ENCODE peak calls at places on chromosomes 3 and 15, in four cellular contexts. O, K, P and V are unnamed samples. For H3K4me1, the result is how much of the 10 kb centered on the place peaks cover.

GRCh38 chr15:92930776-92931175 is 30.7 kb downstream of the CHD2 start:
- ATAC-seq in O (peak), K (peak), P (peak), V (no peak)

GRCh38 chr15:70806992-70807712 is 43.8 kb upstream of the UACA start:
- ATAC-seq in O (no peak), K (peak), P (no peak), V (peak)

GRCh38 chr15:80823120-80823519 is 44.0 kb downstream of the CEMIP start:
- ATAC-seq in O (no peak), K (no peak), P (no peak), V (no peak)

GRCh38 chr3:54202651-54203248 is 80.4 kb downstream of the CACNA2D3 start:
- ATAC-seq in O (no peak), K (no peak), P (no peak), V (no peak)

GRCh38 chr3:23035927-23036640 is 167.0 kb upstream of the UBE2E2 start:
- ATAC-seq in O (peak), K (no peak), P (no peak), V (no peak)

GRCh38 chr3:137294139-137294538 is 336.4 kb downstream of the IL20RB start:
- ATAC-seq in O (no peak), K (no peak), P (no peak), V (no peak)

GRCh38 chr3:5485427-5485826 is 297.9 kb downstream of the EDEM1 start:
- ATAC-seq in O (no peak), K (no peak), P (no peak), V (no peak)

GRCh38 chr3:51718547-51719412 is 11.9 kb downstream of the GRM2 start:
- ATAC-seq in O (peak), K (peak), P (peak), V (no peak)

GRCh38 chr3:108125550-108126071 is 34.8 kb upstream of the CD47 start:
- ATAC-seq in O (no peak), K (peak), P (no peak), V (peak)

GRCh38 chr3:56928379-56929068 is 126.8 kb upstream of the ARHGEF3 start:
- ATAC-seq in O (peak), K (peak), P (peak), V (no peak)

GRCh38 chr3:98130421-98130820 is at the start of gene OR5H1:
- ATAC-seq in O (no peak), K (no peak), P (no peak), V (no peak)

GRCh38 chr3:103056552-103056951 is 621.7 kb downstream of the ZPLD1 start:
- ATAC-seq in O (no peak), K (peak), P (no peak), V (no peak)

GRCh38 chr3:43770426-43771103 is 79.8 kb downstream of the ABHD5 start:
- ATAC-seq in O (no peak), K (peak), P (peak), V (peak)

GRCh38 chr3:14689247-14689980 is 14.5 kb downstream of the C3orf20 start:
- ATAC-seq in O (no peak), K (no peak), P (no peak), V (no peak)

GRCh38 chr3:123370819-123371218 is 78.1 kb downstream of the ADCY5 start:
- ATAC-seq in O (no peak), K (no peak), P (no peak), V (peak)

GRCh38 chr15:43776101-43776717 is 557 bp downstream of the ELL3 start:
- ATAC-seq in O (peak), K (peak), P (peak), V (no peak)

GRCh38 chr3:63998852-63999754 is 24.2 kb downstream of the PSMD6 start:
- ATAC-seq in O (no peak), K (peak), P (peak), V (no peak)

DNA sequence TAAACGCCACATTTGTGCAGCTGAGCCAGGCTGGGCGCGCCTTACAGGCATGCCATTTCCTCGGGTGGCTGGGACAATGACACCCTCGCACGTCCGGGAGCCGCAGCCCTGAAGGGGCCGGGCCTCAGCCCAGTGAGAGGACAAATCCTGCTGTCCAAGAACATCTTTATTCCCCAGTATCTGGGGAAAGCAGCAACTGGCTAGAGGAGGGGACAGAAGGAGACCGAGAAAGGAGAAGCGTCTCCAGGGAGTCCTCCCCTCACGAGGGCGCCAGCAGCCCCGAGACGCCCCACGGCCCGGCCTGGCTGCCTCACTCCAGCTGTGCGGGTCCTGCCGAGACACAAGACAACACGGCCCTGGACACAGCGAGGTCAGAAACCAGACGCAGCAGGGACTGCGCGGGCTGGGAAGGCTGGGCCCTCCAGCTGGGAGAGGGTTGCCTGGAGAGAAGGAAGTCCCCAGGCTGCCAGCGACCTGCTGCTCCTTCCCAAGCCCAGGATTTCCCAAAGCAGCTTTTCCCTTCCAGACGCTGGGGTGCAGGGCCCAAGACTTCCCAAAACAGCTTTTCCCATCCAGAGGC is 130.2 kb downstream of the CHSY1 start:
- ATAC-seq in O (peak), K (peak), P (peak), V (peak)
- H3K4me3 ChIP-seq in O (no peak), K (peak), P (no peak), V (no peak)

GRCh38 chr3:126129408-126129891 is 45.5 kb upstream of the SLC41A3 start:
- ATAC-seq in O (peak), K (peak), P (peak), V (peak)
- H3K4me1 ChIP-seq in O (under half), K (under half), P (under half), V (under half)

DNA sequence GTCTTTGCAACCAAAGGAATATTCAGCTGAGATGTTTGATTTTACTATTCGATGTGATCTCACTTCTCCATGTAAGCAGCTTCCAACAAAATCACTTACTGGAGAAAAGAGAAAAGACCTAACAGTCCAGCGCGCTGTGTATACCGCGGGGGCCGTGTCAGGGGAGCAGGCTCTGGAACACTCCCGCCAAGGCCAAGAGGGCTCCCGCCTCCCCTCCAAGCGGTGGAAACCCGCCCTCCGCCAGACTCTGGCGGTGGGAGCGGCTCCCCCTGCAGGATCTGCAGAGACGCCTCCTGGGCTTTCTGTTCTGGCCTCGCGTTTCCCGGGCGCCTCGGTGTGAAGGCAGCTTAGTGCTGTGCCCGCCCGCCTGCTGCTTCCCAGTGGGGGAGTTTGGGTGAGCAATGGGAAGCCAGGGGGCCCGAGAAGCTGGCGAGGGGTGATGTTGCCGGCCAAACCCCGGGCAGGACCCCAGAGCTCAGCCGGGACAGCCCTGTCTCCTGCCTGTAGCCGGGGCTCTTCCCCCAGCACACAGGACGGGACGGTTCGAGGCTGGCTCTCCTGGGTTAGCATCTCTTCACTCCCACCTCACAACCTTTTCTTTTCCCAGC is 36.3 kb downstream of the CHST14 start:
- ATAC-seq in O (peak), K (peak), P (peak), V (peak)
- H3K4me3 ChIP-seq in O (no peak), K (peak), P (no peak), V (no peak)

DNA sequence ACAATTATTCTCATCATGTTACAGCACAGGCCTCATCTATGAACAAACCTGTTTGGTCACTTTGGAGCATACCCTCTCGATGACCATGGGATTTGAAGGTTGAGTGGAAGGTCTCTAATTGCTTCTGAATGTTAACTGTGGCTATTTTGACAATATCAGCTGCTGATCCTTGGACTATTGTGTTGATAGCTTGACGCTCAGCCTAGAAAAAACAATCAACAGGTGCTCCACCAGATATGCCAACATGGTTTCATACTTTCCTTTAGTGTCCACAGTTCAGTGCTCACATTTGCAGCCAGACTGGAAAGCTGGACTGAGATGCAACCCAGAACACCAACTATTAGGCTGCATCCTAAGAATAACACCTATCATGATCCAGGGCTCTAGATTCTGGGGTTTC is 109.7 kb downstream of the POLQ start:
- ATAC-seq in O (no peak), K (no peak), P (no peak), V (no peak)
- H3K4me1 ChIP-seq in O (under half), K (under half), P (under half), V (under half)

DNA sequence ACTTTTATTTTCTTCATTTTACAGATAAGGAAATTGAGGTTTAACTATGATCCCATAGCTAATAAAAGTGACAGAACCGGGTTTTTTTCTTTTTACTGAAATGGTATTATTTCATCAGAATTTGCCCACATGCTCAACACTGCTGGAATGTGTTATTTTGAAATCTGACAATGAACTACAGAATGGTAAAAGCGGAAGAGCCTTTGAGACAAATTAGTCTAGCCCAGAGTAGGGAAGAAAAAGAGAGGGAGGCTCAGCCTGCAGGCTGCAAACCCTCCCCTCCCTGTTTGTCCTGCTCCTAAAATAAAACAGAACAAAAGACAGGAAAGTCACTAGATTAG is 100.3 kb upstream of the LIPC start:
- ATAC-seq in O (peak), K (peak), P (no peak), V (peak)
- H3K4me3 ChIP-seq in O (no peak), K (no peak), P (no peak), V (no peak)